ENCODE peak calls at places on chromosomes 13 and 19, in four cellular contexts. Z is RPMI7951, O is heart left ventricle, H is NCI-H2029 treated with DMSO at 0.1 percent for 48 hours. Q is an unnamed sample.

GRCh38 chr13:112740502-112741131 is 50.8 kb downstream of the ATP11A start:
- DNase-seq in H (no peak), O (peak; percentile 87), Z (peak; percentile 60), Q (no peak)

GRCh38 chr13:41634407-41634806 is 177.1 kb downstream of the RGCC start:
- DNase-seq in O (no peak), H (no peak), Z (no peak), Q (no peak)

GRCh38 chr13:44331912-44332840 is 41.4 kb upstream of the SERP2 start:
- DNase-seq in H (no peak), Z (peak; percentile 97), O (peak; percentile 77), Q (no peak)

GRCh38 chr19:39971380-39971841 is 446 bp downstream of the PSMC4 start:
- DNase-seq in Z (no peak), H (no peak), O (no peak), Q (no peak)

GRCh38 chr13:27036236-27036981 is 135.2 kb downstream of the USP12 start:
- DNase-seq in O (no peak), H (no peak), Z (peak; percentile 37), Q (no peak)

GRCh38 chr19:50167314-50167721 is 4.2 kb upstream of the IZUMO2 start:
- DNase-seq in O (no peak), H (peak; percentile 61), Z (no peak), Q (no peak)

GRCh38 chr13:49616688-49617065 is 11.6 kb upstream of the ARL11 start:
- DNase-seq in H (no peak), Z (no peak), O (no peak), Q (no peak)

GRCh38 chr19:8615813-8616596 is 5.5 kb upstream of the ADAMTS10 start:
- DNase-seq in H (no peak), Z (peak; percentile 29), O (peak; percentile 49), Q (peak; percentile 52)

GRCh38 chr13:108827637-108828036 is 198.2 kb downstream of the MYO16 start:
- DNase-seq in Z (no peak), H (no peak), O (no peak), Q (no peak)

GRCh38 chr13:80084086-80084676 is 256.7 kb downstream of the SPRY2 start:
- DNase-seq in O (no peak), Z (peak; percentile 82), H (peak; percentile 55), Q (no peak)

GRCh38 chr13:20408181-20408580 is 117.5 kb downstream of the CRYL1 start:
- DNase-seq in Z (peak; percentile 21), O (no peak), H (no peak), Q (no peak)

GRCh38 chr13:21033224-21033855 is 28.0 kb downstream of the LATS2 start:
- DNase-seq in Z (peak; percentile 35), O (peak; percentile 51), H (no peak), Q (no peak)

GRCh38 chr13:25169951-25170553 is 2.0 kb downstream of the AMER2 start:
- DNase-seq in O (no peak), H (no peak), Z (no peak), Q (no peak)

GRCh38 chr13:50990540-50991506 is 81.2 kb downstream of the RNASEH2B start:
- DNase-seq in H (no peak), Z (peak; percentile 3), O (no peak), Q (no peak)

GRCh38 chr19:42488783-42489521 is 39.3 kb downstream of the CEACAM1 start:
- DNase-seq in O (no peak), Z (peak; percentile 17), H (no peak), Q (no peak)

GRCh38 chr19:4713384-4713951 is 10.2 kb downstream of the DPP9 start:
- DNase-seq in O (peak; percentile 85), H (no peak), Z (peak; percentile 99), Q (no peak)

GRCh38 chr13:113427562-113428468 is 25.5 kb downstream of the ADPRHL1 start:
- DNase-seq in Z (no peak), O (no peak), H (no peak), Q (no peak)

GRCh38 chr19:10780368-10780767 is 55.6 kb downstream of the TMED1 start:
- DNase-seq in Z (peak; percentile 62), H (no peak), O (peak; percentile 63), Q (no peak)

Q was measured in stimulated activated effector memory CD8-positive, alpha-beta T cell treated with anti-CD3 and anti-CD28 coated beads, Interleukin-12 subunit alpha, Interleukin-12 subunit beta, amount 100 ng/mL, for 72 hours.